ENCODE peak calls at places on chromosomes 1 and 21, in four cellular contexts. X, G, J and W are unnamed samples.

GRCh38 chr1:198483645-198484044 is 56.8 kb downstream of the ATP6V1G3 start:
- DNase-seq in J (no peak), X (no peak), G (no peak), W (no peak)

GRCh38 chr1:14964698-14965055 is 188.9 kb upstream of the TMEM51 start:
- DNase-seq in J (no peak), G (no peak), X (no peak), W (no peak)

GRCh38 chr1:53110370-53111072 is 31.9 kb downstream of the SLC1A7 start:
- DNase-seq in X (no peak), J (no peak), G (peak; percentile 63), W (no peak)

GRCh38 chr1:27098447-27099153 is 56.3 kb downstream of the SLC9A1 start:
- DNase-seq in X (no peak), J (no peak), G (peak; percentile 74), W (no peak)

GRCh38 chr1:236982380-236982779 is 21.9 kb downstream of the MT1HL1 start:
- DNase-seq in J (peak; percentile 74), X (no peak), G (no peak), W (no peak)

GRCh38 chr1:33342041-33342723 is 21.3 kb upstream of the A3GALT2 start:
- DNase-seq in G (peak; percentile 95), X (peak; percentile 65), J (peak; percentile 89), W (peak; percentile 44)

GRCh38 chr1:164602142-164602429 is 43.1 kb downstream of the PBX1 start:
- DNase-seq in X (peak; percentile 86), G (peak; percentile 90), J (peak; percentile 38), W (no peak)

GRCh38 chr1:106937104-106937503 is 119.4 kb upstream of the PRMT6 start:
- DNase-seq in J (no peak), X (no peak), G (peak; percentile 95), W (peak; percentile 49)

GRCh38 chr21:27275294-27275927 is 308.5 kb upstream of the ADAMTS5 start:
- DNase-seq in J (no peak), G (peak; percentile 91), X (no peak), W (no peak)

GRCh38 chr1:231940721-231941120 is 314.1 kb downstream of the DISC1 start:
- DNase-seq in G (no peak), X (no peak), J (peak; percentile 45), W (no peak)

GRCh38 chr1:158506369-158506987 is 34.5 kb downstream of the OR10R2 start:
- DNase-seq in J (peak; percentile 50), X (peak; percentile 41), G (peak; percentile 36), W (no peak)

GRCh38 chr1:38918568-38918967 is 23.1 kb downstream of the RHBDL2 start:
- DNase-seq in J (no peak), G (no peak), X (no peak), W (no peak)

GRCh38 chr21:14306143-14306907 is 76.6 kb downstream of the HSPA13 start:
- DNase-seq in X (no peak), G (peak; percentile 31), J (no peak), W (no peak)

GRCh38 chr21:42495765-42496119 is 282 bp downstream of the RSPH1 start:
- DNase-seq in X (no peak), J (peak; percentile 56), G (peak; percentile 24), W (no peak)

GRCh38 chr1:117821782-117822447 is 107.5 kb downstream of the GDAP2 start:
- DNase-seq in G (peak; percentile 94), J (no peak), X (no peak), W (peak; percentile 73)

GRCh38 chr1:198107041-198107440 is 49.8 kb upstream of the NEK7 start:
- DNase-seq in G (peak; percentile 77), J (no peak), X (peak; percentile 78), W (peak; percentile 41)

GRCh38 chr1:101262601-101263348 is 26.0 kb downstream of the S1PR1 start:
- DNase-seq in G (no peak), J (no peak), X (no peak), W (no peak)

GRCh38 chr1:53061859-53062714 is at the start of gene PODN:
- DNase-seq in J (no peak), X (no peak), G (no peak), W (no peak)

GRCh38 chr21:30058928-30059327 is 107.7 kb downstream of the CLDN17 start:
- DNase-seq in X (no peak), G (peak; percentile 86), J (no peak), W (no peak)

GRCh38 chr1:15951341-15952153 is 24.4 kb downstream of the ZBTB17 start:
- DNase-seq in X (no peak), G (no peak), J (peak; percentile 29), W (no peak)

GRCh38 chr21:36689324-36689723 is 9.6 kb upstream of the SIM2 start:
- DNase-seq in J (no peak), X (no peak), G (no peak), W (no peak)

GRCh38 chr21:41164981-41165650 is 2.8 kb upstream of the BACE2 start:
- DNase-seq in G (peak; percentile 94), X (no peak), J (no peak), W (peak; percentile 26)

GRCh38 chr1:63322944-63323865 is 838 bp downstream of the FOXD3 start:
- DNase-seq in G (no peak), X (peak; percentile 38), J (peak; percentile 69), W (no peak)
- H3K27me3 ChIP-seq in G (peaks cover 74% of the 10 kb centered on the region), X (no peaks in the 10 kb centered on the region), J (peaks cover 89% of the 10 kb centered on the region), W (peaks cover 94% of the 10 kb centered on the region)

GRCh38 chr1:5620997-5621396 is 371.2 kb downstream of the NPHP4 start:
- DNase-seq in J (peak; percentile 54), X (peak; percentile 56), G (no peak), W (no peak)
- TF ChIP-seq CTCF in J (peak; percentile 85), X (peak; percentile 72), G (peak; percentile 51), W (peak; percentile 56)

GRCh38 chr1:46495778-46496177 is 6.1 kb downstream of the DMBX1 start:
- DNase-seq in X (no peak), J (no peak), G (no peak), W (no peak)
- H3K27me3 ChIP-seq in X (no peaks in the 10 kb centered on the region), J (no peaks in the 10 kb centered on the region), G (peaks cover 28% of the 10 kb centered on the region), W (peaks cover 59% of the 10 kb centered on the region)

GRCh38 chr1:152050886-152051764 is 14.3 kb upstream of the S100A11 start:
- DNase-seq in G (peak; percentile 96), J (no peak), X (no peak), W (no peak)

GRCh38 chr1:152047607-152047953 is 10.8 kb upstream of the S100A11 start:
- DNase-seq in G (peak; percentile 98), X (no peak), J (no peak), W (peak; percentile 77)

GRCh38 chr1:152049291-152050073 is 12.7 kb upstream of the S100A11 start:
- DNase-seq in G (peak; percentile 93), J (no peak), X (no peak), W (no peak)

GRCh38 chr1:152048641-152048970 is 11.8 kb upstream of the S100A11 start:
- DNase-seq in J (no peak), G (no peak), X (no peak), W (peak; percentile 96)

DNA sequence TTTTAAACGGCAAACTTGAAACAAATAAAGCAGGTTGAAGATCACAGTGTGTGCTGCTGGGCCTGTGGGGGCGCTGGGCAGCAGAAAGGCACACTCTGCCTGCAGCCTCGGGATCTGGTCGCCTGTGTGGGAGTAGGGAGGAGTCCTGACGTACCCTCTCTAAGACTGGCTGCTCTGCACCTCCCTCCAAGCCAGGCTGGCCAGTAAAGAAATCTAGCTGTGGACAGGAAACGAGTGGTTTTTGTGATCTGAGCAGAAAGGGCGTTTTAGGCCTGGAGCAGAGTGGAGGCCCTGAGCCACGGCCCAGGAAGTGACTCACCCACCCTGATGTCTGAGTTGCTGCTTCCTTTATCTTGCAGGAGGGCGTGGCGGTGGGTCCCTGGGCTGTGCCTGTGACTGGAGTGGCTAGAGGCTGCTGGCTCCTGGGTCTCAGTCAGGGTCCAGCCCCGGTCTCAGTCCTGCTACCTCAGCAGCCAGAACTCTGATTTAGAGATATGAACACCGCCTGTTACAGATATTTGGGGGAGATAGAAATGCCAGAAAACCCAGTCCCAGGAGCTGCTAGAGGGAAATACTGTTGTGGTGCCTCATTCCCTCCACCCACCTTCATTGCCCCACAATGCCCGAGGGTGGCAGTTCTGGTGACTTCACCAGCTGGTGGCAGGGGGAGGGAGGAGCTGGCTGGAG is 11.3 kb upstream of the S100A11 start:
- DNase-seq in J (peak; percentile 90), X (peak; percentile 92), G (peak; percentile 96), W (peak; percentile 93)
- TF ChIP-seq CTCF in J (peak; percentile 97), X (peak; percentile 80), G (peak; percentile 24), W (peak; percentile 51)

GRCh38 chr1:2796890-2797740 is 4.4 kb downstream of the TTC34 start:
- DNase-seq in J (no peak), G (no peak), X (no peak), W (no peak)
- H3K27me3 ChIP-seq in J (peaks cover 70% of the 10 kb centered on the region), G (no peaks in the 10 kb centered on the region), X (no peaks in the 10 kb centered on the region), W (no peaks in the 10 kb centered on the region)

GRCh38 chr1:216124382-216124781 is 298.9 kb downstream of the USH2A start:
- DNase-seq in X (no peak), G (no peak), J (no peak), W (no peak)

GRCh38 chr1:216114180-216114579 is 309.1 kb downstream of the USH2A start:
- DNase-seq in X (no peak), J (no peak), G (no peak), W (no peak)

DNA sequence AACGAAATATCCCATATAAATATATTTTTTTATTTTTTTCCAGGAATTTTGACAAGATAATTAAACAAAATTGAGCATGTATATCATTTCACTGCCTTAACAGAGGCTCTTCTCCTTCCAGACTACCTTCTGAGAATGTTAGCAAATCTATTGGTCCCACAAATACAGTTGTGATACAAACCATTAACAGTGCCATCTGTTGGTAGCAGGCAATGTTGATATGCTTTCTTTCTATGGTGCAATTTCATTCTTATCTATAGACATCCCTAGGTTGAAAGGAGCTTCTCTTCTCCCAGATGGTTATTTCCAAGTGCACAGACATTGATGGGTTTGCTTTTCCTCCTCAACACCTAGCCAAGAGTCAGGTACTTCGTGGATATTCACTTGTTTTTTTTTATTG is 303.6 kb downstream of the USH2A start:
- DNase-seq in J (peak; percentile 22), G (peak; percentile 40), X (peak; percentile 36), W (no peak)
- TF ChIP-seq CTCF in J (peak; percentile 72), G (peak; percentile 50), X (peak; percentile 61), W (no peak)